ENCODE peak calls at places on chromosome 11, in nine cellular contexts. One of them, this sample, is unnamed.
A peak's percentile ranks its signal among the peaks of the same experiment; 100 is the strongest.

GRCh38 chr11:117830674-117831351 is 6.3 kb upstream of the FXYD2 start:
- DNase-seq in CD8-positive, alpha-beta memory T cell: no peak
- DNase-seq in left lung: no peak
- DNase-seq in GM23338: no peak
- DNase-seq in OCI-LY7: no peak
- DNase-seq in neuronal stem cell: no peak
- DNase-seq in GM23248: no peak
- DNase-seq in body of pancreas: no peak
- DNase-seq in PC-3: no peak
- DNase-seq in this sample: no peak

GRCh38 chr11:64264371-64264852 is 13.1 kb downstream of the PLCB3 start:
- DNase-seq in left lung: peak; percentile 62
- DNase-seq in neuronal stem cell: no peak
- DNase-seq in GM23338: no peak
- DNase-seq in PC-3: no peak
- DNase-seq in OCI-LY7: no peak
- DNase-seq in GM23248: no peak
- DNase-seq in body of pancreas: no peak
- DNase-seq in CD8-positive, alpha-beta memory T cell: no peak
- DNase-seq in this sample: no peak

GRCh38 chr11:18633256-18634139 is 644 bp downstream of the SPTY2D1 start:
- DNase-seq in GM23338: peak; percentile 10
- DNase-seq in body of pancreas: peak; percentile 11
- DNase-seq in CD8-positive, alpha-beta memory T cell: peak; percentile 7
- DNase-seq in GM23248: peak; percentile 63
- DNase-seq in left lung: no peak
- DNase-seq in OCI-LY7: peak; percentile 44
- DNase-seq in neuronal stem cell: no peak
- DNase-seq in PC-3: no peak
- DNase-seq in this sample: no peak

GRCh38 chr11:128884703-128885338 is 6.3 kb upstream of the KCNJ5 start:
- DNase-seq in GM23248: peak; percentile 69
- DNase-seq in PC-3: peak; percentile 93
- DNase-seq in body of pancreas: peak; percentile 80
- DNase-seq in CD8-positive, alpha-beta memory T cell: no peak
- DNase-seq in left lung: no peak
- DNase-seq in GM23338: peak; percentile 85
- DNase-seq in neuronal stem cell: peak; percentile 69
- DNase-seq in OCI-LY7: peak; percentile 67
- DNase-seq in this sample: no peak

GRCh38 chr11:7520011-7520942 is 6.5 kb downstream of the PPFIBP2 start:
- DNase-seq in PC-3: no peak
- DNase-seq in CD8-positive, alpha-beta memory T cell: no peak
- DNase-seq in GM23338: no peak
- DNase-seq in OCI-LY7: peak; percentile 70
- DNase-seq in GM23248: peak; percentile 37
- DNase-seq in left lung: no peak
- DNase-seq in body of pancreas: no peak
- DNase-seq in neuronal stem cell: no peak
- DNase-seq in this sample: no peak

GRCh38 chr11:110856993-110857812 is 145.0 kb upstream of the ARHGAP20 start:
- DNase-seq in left lung: no peak
- DNase-seq in body of pancreas: no peak
- DNase-seq in GM23338: no peak
- DNase-seq in neuronal stem cell: no peak
- DNase-seq in PC-3: no peak
- DNase-seq in OCI-LY7: no peak
- DNase-seq in CD8-positive, alpha-beta memory T cell: no peak
- DNase-seq in GM23248: peak; percentile 46
- DNase-seq in this sample: no peak

GRCh38 chr11:35013514-35014191 is 97.2 kb downstream of the PDHX start:
- DNase-seq in CD8-positive, alpha-beta memory T cell: no peak
- DNase-seq in left lung: no peak
- DNase-seq in GM23338: no peak
- DNase-seq in body of pancreas: no peak
- DNase-seq in GM23248: peak; percentile 76
- DNase-seq in neuronal stem cell: no peak
- DNase-seq in PC-3: no peak
- DNase-seq in OCI-LY7: no peak
- DNase-seq in this sample: no peak

GRCh38 chr11:120181446-120181992 is 29.3 kb upstream of the OAF start:
- DNase-seq in body of pancreas: no peak
- DNase-seq in GM23248: no peak
- DNase-seq in left lung: no peak
- DNase-seq in GM23338: no peak
- DNase-seq in OCI-LY7: no peak
- DNase-seq in CD8-positive, alpha-beta memory T cell: no peak
- DNase-seq in neuronal stem cell: no peak
- DNase-seq in PC-3: no peak
- DNase-seq in this sample: no peak

GRCh38 chr11:40302669-40303068 is 1156.8 kb downstream of the LRRC4C start:
- DNase-seq in GM23248: no peak
- DNase-seq in body of pancreas: no peak
- DNase-seq in neuronal stem cell: no peak
- DNase-seq in PC-3: no peak
- DNase-seq in GM23338: no peak
- DNase-seq in left lung: no peak
- DNase-seq in CD8-positive, alpha-beta memory T cell: no peak
- DNase-seq in OCI-LY7: no peak
- DNase-seq in this sample: no peak

GRCh38 chr11:131767421-131767820 is 397.0 kb downstream of the NTM start:
- DNase-seq in OCI-LY7: no peak
- DNase-seq in PC-3: no peak
- DNase-seq in left lung: no peak
- DNase-seq in body of pancreas: no peak
- DNase-seq in GM23248: peak; percentile 75
- DNase-seq in CD8-positive, alpha-beta memory T cell: no peak
- DNase-seq in GM23338: no peak
- DNase-seq in neuronal stem cell: no peak
- DNase-seq in this sample: no peak

GRCh38 chr11:44950036-44950624 is 553 bp downstream of the TP53I11 start:
- DNase-seq in left lung: peak; percentile 90
- DNase-seq in CD8-positive, alpha-beta memory T cell: peak; percentile 12
- DNase-seq in body of pancreas: peak; percentile 40
- DNase-seq in neuronal stem cell: peak; percentile 62
- DNase-seq in OCI-LY7: no peak
- DNase-seq in PC-3: no peak
- DNase-seq in GM23338: no peak
- DNase-seq in GM23248: peak; percentile 55
- DNase-seq in this sample: no peak

GRCh38 chr11:44947114-44947513 is 3.6 kb downstream of the TP53I11 start:
- DNase-seq in GM23248: no peak
- DNase-seq in OCI-LY7: no peak
- DNase-seq in left lung: no peak
- DNase-seq in PC-3: no peak
- DNase-seq in CD8-positive, alpha-beta memory T cell: no peak
- DNase-seq in GM23338: no peak
- DNase-seq in body of pancreas: peak; percentile 36
- DNase-seq in neuronal stem cell: no peak
- DNase-seq in this sample: no peak

GRCh38 chr11:44950625-44951472 is at the start of gene TP53I11:
- DNase-seq in OCI-LY7: no peak
- DNase-seq in left lung: peak; percentile 97
- DNase-seq in GM23248: peak; percentile 87
- DNase-seq in neuronal stem cell: peak; percentile 66
- DNase-seq in CD8-positive, alpha-beta memory T cell: peak; percentile 49
- DNase-seq in GM23338: no peak
- DNase-seq in PC-3: peak; percentile 63
- DNase-seq in body of pancreas: peak; percentile 79
- DNase-seq in this sample: no peak

GRCh38 chr11:44948155-44948554 is 2.5 kb downstream of the TP53I11 start:
- DNase-seq in GM23248: no peak
- DNase-seq in neuronal stem cell: no peak
- DNase-seq in GM23338: no peak
- DNase-seq in left lung: no peak
- DNase-seq in OCI-LY7: no peak
- DNase-seq in CD8-positive, alpha-beta memory T cell: no peak
- DNase-seq in PC-3: no peak
- DNase-seq in body of pancreas: no peak
- DNase-seq in this sample: no peak

DNA sequence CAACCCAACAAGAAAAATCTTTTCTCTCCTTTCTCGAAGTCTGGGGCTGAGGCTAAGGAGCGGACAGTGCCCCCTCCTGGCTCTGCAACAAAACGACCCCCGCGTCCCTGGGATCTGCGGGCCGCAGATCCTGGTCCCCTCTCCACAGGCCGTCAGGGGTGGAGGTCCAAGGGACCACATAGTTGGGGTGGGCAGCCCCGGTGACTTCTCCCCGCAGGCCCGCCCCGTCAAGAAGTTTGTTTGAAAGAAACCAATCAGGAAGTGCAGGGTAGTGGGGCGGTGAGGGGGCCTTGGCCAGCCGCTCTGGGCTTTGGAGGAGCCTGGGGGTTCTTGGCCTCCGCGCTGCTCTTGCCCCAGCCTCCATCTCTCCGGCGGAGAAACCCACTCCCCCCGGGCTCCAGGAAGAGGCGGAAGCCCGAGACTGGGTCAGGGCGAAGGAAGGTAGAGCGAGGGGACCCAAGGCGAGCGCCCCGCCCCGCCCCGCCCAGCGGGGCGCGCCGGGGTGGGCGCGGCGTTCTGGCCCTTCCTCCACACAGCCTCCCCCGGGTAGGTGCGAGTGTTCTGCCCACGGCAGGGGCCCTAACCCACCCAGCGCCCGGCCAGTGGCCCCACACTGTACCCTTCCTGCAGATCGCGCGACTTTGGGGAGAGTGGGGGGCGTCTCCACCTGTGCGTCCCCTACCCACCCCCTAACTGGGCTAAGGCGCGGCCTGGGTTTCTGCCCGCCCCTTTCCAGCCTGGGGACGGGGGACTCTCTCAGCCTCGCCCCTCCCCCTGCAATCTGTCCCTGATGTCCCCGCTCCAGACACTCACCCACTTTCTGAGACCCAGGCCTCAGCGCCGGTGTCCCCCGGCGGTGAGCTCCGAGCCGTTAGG is 1.3 kb downstream of the TP53I11 start:
- DNase-seq in left lung: peak; percentile 83
- DNase-seq in GM23248: peak; percentile 61
- DNase-seq in body of pancreas: peak; percentile 33
- DNase-seq in neuronal stem cell: peak; percentile 76
- DNase-seq in CD8-positive, alpha-beta memory T cell: peak; percentile 12
- DNase-seq in GM23338: peak; percentile 87
- DNase-seq in PC-3: peak; percentile 41
- DNase-seq in OCI-LY7: no peak
- DNase-seq in this sample: no peak
- H3K27ac ChIP-seq in left lung: peak overlapping the region; percentile 59
- H3K27ac ChIP-seq in GM23248: no peak overlapping the region
- H3K27ac ChIP-seq in body of pancreas: peak overlapping the region; percentile 69
- H3K27ac ChIP-seq in neuronal stem cell: peak overlapping the region; percentile 75
- H3K27ac ChIP-seq in CD8-positive, alpha-beta memory T cell: no peak overlapping the region
- H3K27ac ChIP-seq in GM23338: peak overlapping the region; percentile 79
- H3K27ac ChIP-seq in PC-3: no peak overlapping the region
- H3K27ac ChIP-seq in OCI-LY7: no peak overlapping the region
- H3K27ac ChIP-seq in this sample: no peak overlapping the region

GRCh38 chr11:130312046-130312445 is 2.7 kb downstream of the ZBTB44 start:
- DNase-seq in CD8-positive, alpha-beta memory T cell: no peak
- DNase-seq in neuronal stem cell: no peak
- DNase-seq in GM23248: no peak
- DNase-seq in OCI-LY7: no peak
- DNase-seq in left lung: no peak
- DNase-seq in body of pancreas: no peak
- DNase-seq in GM23338: no peak
- DNase-seq in PC-3: no peak
- DNase-seq in this sample: no peak
- H3K4me1 ChIP-seq in CD8-positive, alpha-beta memory T cell: peaks cover 38% of the 10 kb centered on the region
- H3K4me1 ChIP-seq in neuronal stem cell: peaks cover 7% of the 10 kb centered on the region
- H3K4me1 ChIP-seq in GM23248: peaks cover 14% of the 10 kb centered on the region
- H3K4me1 ChIP-seq in OCI-LY7: peaks cover 48% of the 10 kb centered on the region
- H3K4me1 ChIP-seq in left lung: peaks cover 4% of the 10 kb centered on the region
- H3K4me1 ChIP-seq in body of pancreas: peaks cover 40% of the 10 kb centered on the region
- H3K4me1 ChIP-seq in GM23338: peaks cover 48% of the 10 kb centered on the region
- H3K4me1 ChIP-seq in PC-3: peaks cover 19% of the 10 kb centered on the region
- H3K4me1 ChIP-seq in this sample: peaks cover 1% of the 10 kb centered on the region

GRCh38 chr11:45093761-45094455 is 52.5 kb upstream of the PRDM11 start:
- DNase-seq in left lung: no peak
- DNase-seq in CD8-positive, alpha-beta memory T cell: no peak
- DNase-seq in PC-3: no peak
- DNase-seq in body of pancreas: no peak
- DNase-seq in neuronal stem cell: no peak
- DNase-seq in OCI-LY7: no peak
- DNase-seq in GM23338: no peak
- DNase-seq in GM23248: no peak
- DNase-seq in this sample: no peak
- H3K4me3 ChIP-seq in left lung: no peak overlapping the region
- H3K4me3 ChIP-seq in CD8-positive, alpha-beta memory T cell: no peak overlapping the region
- H3K4me3 ChIP-seq in PC-3: no peak overlapping the region
- H3K4me3 ChIP-seq in body of pancreas: no peak overlapping the region
- H3K4me3 ChIP-seq in neuronal stem cell: no peak overlapping the region
- H3K4me3 ChIP-seq in OCI-LY7: no peak overlapping the region
- H3K4me3 ChIP-seq in GM23338: no peak overlapping the region
- H3K4me3 ChIP-seq in GM23248: no peak overlapping the region
- H3K4me3 ChIP-seq in this sample: no peak overlapping the region

GRCh38 chr11:8776209-8776608 is 93.6 kb downstream of the RPL27A start:
- DNase-seq in PC-3: no peak
- DNase-seq in OCI-LY7: no peak
- DNase-seq in CD8-positive, alpha-beta memory T cell: no peak
- DNase-seq in GM23338: no peak
- DNase-seq in left lung: no peak
- DNase-seq in body of pancreas: peak; percentile 67
- DNase-seq in GM23248: no peak
- DNase-seq in neuronal stem cell: no peak
- DNase-seq in this sample: no peak

GRCh38 chr11:8775341-8776133 is 92.9 kb downstream of the RPL27A start:
- DNase-seq in neuronal stem cell: no peak
- DNase-seq in CD8-positive, alpha-beta memory T cell: no peak
- DNase-seq in PC-3: peak; percentile 9
- DNase-seq in left lung: no peak
- DNase-seq in body of pancreas: peak; percentile 54
- DNase-seq in GM23248: no peak
- DNase-seq in OCI-LY7: no peak
- DNase-seq in GM23338: no peak
- DNase-seq in this sample: no peak

GRCh38 chr11:8773125-8773524 is 90.5 kb downstream of the RPL27A start:
- DNase-seq in PC-3: no peak
- DNase-seq in GM23338: no peak
- DNase-seq in left lung: no peak
- DNase-seq in GM23248: no peak
- DNase-seq in CD8-positive, alpha-beta memory T cell: no peak
- DNase-seq in neuronal stem cell: no peak
- DNase-seq in body of pancreas: no peak
- DNase-seq in OCI-LY7: no peak
- DNase-seq in this sample: no peak

GRCh38 chr11:8773916-8774537 is 91.4 kb downstream of the RPL27A start:
- DNase-seq in CD8-positive, alpha-beta memory T cell: no peak
- DNase-seq in GM23338: no peak
- DNase-seq in neuronal stem cell: no peak
- DNase-seq in OCI-LY7: no peak
- DNase-seq in GM23248: no peak
- DNase-seq in body of pancreas: no peak
- DNase-seq in left lung: no peak
- DNase-seq in PC-3: no peak
- DNase-seq in this sample: no peak

DNA sequence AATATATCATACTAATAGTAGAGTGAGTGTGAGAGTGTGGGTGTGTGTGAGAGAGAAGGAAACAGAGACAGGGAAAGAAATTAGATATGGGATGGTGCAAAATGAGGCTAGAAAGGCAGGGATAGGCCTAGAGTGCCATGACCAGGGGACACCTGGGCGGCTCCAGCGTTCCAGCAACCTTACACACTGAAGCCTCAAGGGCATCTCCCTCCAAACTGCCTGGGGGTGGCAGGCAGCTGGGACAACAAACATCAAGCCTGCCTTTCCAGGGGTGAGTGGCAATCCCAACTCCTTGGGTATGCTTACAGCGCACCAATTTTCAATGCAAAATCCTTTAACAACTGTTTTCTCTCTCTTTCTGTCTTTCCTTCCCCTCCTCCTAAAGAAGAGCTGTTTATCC is 90.0 kb downstream of the RPL27A start:
- DNase-seq in OCI-LY7: no peak
- DNase-seq in PC-3: no peak
- DNase-seq in CD8-positive, alpha-beta memory T cell: no peak
- DNase-seq in GM23248: no peak
- DNase-seq in GM23338: no peak
- DNase-seq in body of pancreas: no peak
- DNase-seq in left lung: no peak
- DNase-seq in neuronal stem cell: no peak
- DNase-seq in this sample: no peak
- H3K27ac ChIP-seq in OCI-LY7: no peak overlapping the region
- H3K27ac ChIP-seq in PC-3: no peak overlapping the region
- H3K27ac ChIP-seq in CD8-positive, alpha-beta memory T cell: no peak overlapping the region
- H3K27ac ChIP-seq in GM23248: no peak overlapping the region
- H3K27ac ChIP-seq in GM23338: no peak overlapping the region
- H3K27ac ChIP-seq in body of pancreas: no peak overlapping the region
- H3K27ac ChIP-seq in left lung: no peak overlapping the region
- H3K27ac ChIP-seq in neuronal stem cell: no peak overlapping the region
- H3K27ac ChIP-seq in this sample: no peak overlapping the region

This sample was measured in iPS DF 6.9.